ENCODE peak calls at places on chromosomes 6 and 20, in ten cellular contexts. M is right cardiac atrium; I is LoVo; S is fibroblast of pulmonary artery; C is hypothalamus; Y is NAMALWA; R is foreskin fibroblast; E is stimulated activated CD8-positive, alpha-beta memory T cell treated with anti-CD3 and anti-CD28 coated beads, Interleukin-7, amount 100 ng/mL, for 4 hours; J is CD14-positive monocyte; U is EL. F is an unnamed sample.

GRCh38 chr6:30075094-30075986 is at the start of gene RNF39:
- DNase-seq in C (no peak), J (no peak), M (no peak), U (no peak), I (peak; percentile 69), R (no peak), S (no peak), Y (no peak), E (no peak), F (no peak)

GRCh38 chr6:104218132-104218531 is 641.6 kb downstream of the HACE1 start:
- DNase-seq in Y (no peak), C (no peak), I (no peak), U (peak; percentile 6), M (no peak), J (no peak), E (no peak), S (peak; percentile 39), R (no peak), F (no peak)

GRCh38 chr6:108557494-108558371 is 3.0 kb upstream of the FOXO3 start:
- DNase-seq in M (peak; percentile 76), I (peak; percentile 76), Y (peak; percentile 86), S (peak; percentile 68), C (peak; percentile 91), U (peak; percentile 69), E (peak; percentile 80), R (peak; percentile 74), J (peak; percentile 72), F (peak; percentile 85)

GRCh38 chr6:168937061-168937460 is 316.6 kb downstream of the THBS2 start:
- DNase-seq in M (no peak), I (peak; percentile 3), R (peak; percentile 48), Y (no peak), J (no peak), S (peak; percentile 18), C (no peak), U (peak; percentile 47), E (no peak), F (no peak)

GRCh38 chr6:110590821-110591351 is 114.5 kb upstream of the SLC22A16 start:
- DNase-seq in Y (no peak), C (no peak), S (peak; percentile 30), U (peak; percentile 50), E (no peak), I (no peak), J (no peak), M (no peak), R (peak; percentile 20), F (no peak)

GRCh38 chr6:82767037-82767436 is 298.6 kb downstream of the UBE3D start:
- DNase-seq in U (no peak), R (no peak), E (no peak), J (no peak), I (no peak), Y (no peak), S (no peak), C (no peak), M (no peak), F (no peak)

GRCh38 chr6:119430820-119431219 is 81.3 kb upstream of the MAN1A1 start:
- DNase-seq in C (no peak), S (no peak), R (no peak), U (no peak), E (no peak), J (no peak), Y (no peak), I (no peak), M (no peak), F (no peak)

GRCh38 chr6:134374486-134374885 is 56.6 kb upstream of the SGK1 start:
- DNase-seq in S (peak; percentile 41), R (peak; percentile 39), M (peak; percentile 36), J (no peak), Y (no peak), E (no peak), I (no peak), U (peak; percentile 61), C (no peak), F (no peak)

GRCh38 chr6:127406122-127406521 is 53.1 kb downstream of the KIAA0408 start:
- DNase-seq in M (no peak), Y (no peak), R (no peak), J (no peak), U (no peak), C (no peak), I (peak; percentile 4), E (no peak), S (no peak), F (no peak)

GRCh38 chr6:82739266-82739665 is 326.4 kb downstream of the UBE3D start:
- DNase-seq in I (no peak), S (no peak), J (no peak), C (no peak), Y (no peak), E (no peak), M (no peak), U (no peak), R (no peak), F (no peak)

GRCh38 chr6:69780585-69781178 is 16.1 kb downstream of the LMBRD1 start:
- DNase-seq in M (no peak), E (no peak), J (no peak), I (peak; percentile 71), R (no peak), Y (no peak), C (no peak), S (no peak), U (no peak), F (no peak)

GRCh38 chr6:116933488-116933887 is 56.4 kb downstream of the RFX6 start:
- DNase-seq in R (no peak), Y (no peak), J (no peak), C (no peak), I (no peak), S (no peak), U (no peak), E (no peak), M (no peak), F (no peak)

GRCh38 chr6:141734441-141734840 is 398.3 kb upstream of the GJE1 start:
- DNase-seq in M (no peak), I (no peak), S (no peak), R (no peak), C (no peak), J (no peak), Y (peak; percentile 6), U (no peak), E (no peak), F (no peak)

GRCh38 chr6:26660096-26660425 is 515 bp upstream of the ZNF322 start:
- DNase-seq in E (no peak), J (no peak), I (no peak), R (peak; percentile 23), Y (peak; percentile 71), U (no peak), S (peak; percentile 26), C (no peak), M (no peak), F (no peak)

GRCh38 chr6:42407379-42407778 is 44.3 kb downstream of the TRERF1 start:
- DNase-seq in R (peak; percentile 64), S (peak; percentile 87), E (no peak), M (no peak), Y (no peak), U (peak; percentile 91), C (no peak), I (no peak), J (peak; percentile 62), F (no peak)

GRCh38 chr20:57579898-57580447 is 19.1 kb downstream of the PCK1 start:
- DNase-seq in E (no peak), R (no peak), S (no peak), I (no peak), C (no peak), J (no peak), Y (no peak), M (no peak), U (no peak), F (no peak)

GRCh38 chr6:3471711-3472110 is 14.9 kb upstream of the SLC22A23 start:
- DNase-seq in E (no peak), J (no peak), Y (no peak), U (no peak), C (no peak), R (no peak), I (no peak), S (no peak), M (no peak), F (no peak)

GRCh38 chr6:98041921-98042320 is 758.9 kb upstream of the MMS22L start:
- DNase-seq in Y (no peak), U (no peak), S (no peak), I (no peak), C (no peak), M (no peak), E (no peak), R (no peak), J (no peak), F (no peak)

GRCh38 chr20:23361108-23361650 is 803 bp upstream of the GZF1 start:
- DNase-seq in M (no peak), J (no peak), R (no peak), C (no peak), I (no peak), Y (peak; percentile 37), S (peak; percentile 46), U (peak; percentile 22), E (no peak), F (peak; percentile 82)

GRCh38 chr6:6725834-6726194 is 137.3 kb downstream of the LY86 start:
- DNase-seq in M (no peak), U (no peak), J (peak; percentile 73), C (no peak), Y (no peak), I (no peak), R (no peak), S (no peak), E (no peak), F (peak; percentile 35)

GRCh38 chr6:134539865-134540323 is 222.0 kb upstream of the SGK1 start:
- DNase-seq in C (no peak), Y (no peak), E (no peak), J (no peak), U (no peak), R (no peak), I (no peak), M (no peak), S (peak; percentile 74), F (peak; percentile 33)

GRCh38 chr6:61886608-61887259 is 399.3 kb downstream of the KHDRBS2 start:
- DNase-seq in Y (peak; percentile 31), I (no peak), J (no peak), S (no peak), M (no peak), E (no peak), C (no peak), U (no peak), R (no peak), F (no peak)

GRCh38 chr6:69933239-69933638 is 66.9 kb downstream of the COL19A1 start:
- DNase-seq in E (no peak), S (peak; percentile 6), I (no peak), R (no peak), U (no peak), Y (no peak), C (no peak), J (no peak), M (no peak), F (no peak)

GRCh38 chr6:33834401-33835392 is 30.9 kb upstream of the MLN start:
- DNase-seq in S (no peak), R (no peak), J (no peak), Y (no peak), I (no peak), U (no peak), E (no peak), M (no peak), C (no peak), F (no peak)

GRCh38 chr6:132070356-132070755 is 119.2 kb upstream of the CCN2 start:
- DNase-seq in Y (peak; percentile 56), S (no peak), C (no peak), I (no peak), M (no peak), U (no peak), J (no peak), R (no peak), E (no peak), F (no peak)

GRCh38 chr20:40431611-40432010 is 257.4 kb downstream of the MAFB start:
- DNase-seq in C (no peak), M (no peak), U (no peak), J (no peak), E (no peak), I (no peak), R (no peak), S (no peak), Y (no peak), F (no peak)

GRCh38 chr6:55497694-55498093 is 81.3 kb downstream of the HMGCLL1 start:
- DNase-seq in Y (no peak), U (no peak), R (no peak), S (no peak), J (no peak), M (no peak), C (no peak), I (no peak), E (no peak), F (no peak)

GRCh38 chr20:18533491-18533890 is 25.8 kb downstream of the SEC23B start:
- DNase-seq in Y (no peak), M (no peak), I (no peak), J (no peak), U (peak; percentile 13), E (no peak), C (no peak), R (no peak), S (no peak), F (no peak)